ENCODE peak calls at places on chromosome 1, in five cellular contexts. One of them, this sample, is unnamed.

GRCh38 chr1:62022348-62022747 is 172.3 kb upstream of the L1TD1 start:
- DNase-seq in AG08396: no peak
- DNase-seq in NCI-H446 treated with DMSO at 0.1 percent for 48 hours: peak
- DNase-seq in amniotic stem cell: no peak
- DNase-seq in H54: no peak
- DNase-seq in this sample: no peak

GRCh38 chr1:156726549-156727226 is 1.6 kb upstream of the METTL25B start:
- DNase-seq in AG08396: peak
- DNase-seq in NCI-H446 treated with DMSO at 0.1 percent for 48 hours: peak
- DNase-seq in amniotic stem cell: no peak
- DNase-seq in H54: no peak
- DNase-seq in this sample: no peak

GRCh38 chr1:31042656-31043055 is 22.9 kb downstream of the PUM1 start:
- DNase-seq in AG08396: no peak
- DNase-seq in NCI-H446 treated with DMSO at 0.1 percent for 48 hours: no peak
- DNase-seq in amniotic stem cell: no peak
- DNase-seq in H54: no peak
- DNase-seq in this sample: no peak

GRCh38 chr1:99069146-99069545 is 64.5 kb upstream of the PLPPR5 start:
- DNase-seq in AG08396: no peak
- DNase-seq in NCI-H446 treated with DMSO at 0.1 percent for 48 hours: no peak
- DNase-seq in amniotic stem cell: no peak
- DNase-seq in H54: no peak
- DNase-seq in this sample: no peak

GRCh38 chr1:111468717-111469100 is 5.1 kb upstream of the C1orf162 start:
- DNase-seq in AG08396: no peak
- DNase-seq in NCI-H446 treated with DMSO at 0.1 percent for 48 hours: no peak
- DNase-seq in amniotic stem cell: no peak
- DNase-seq in H54: no peak
- DNase-seq in this sample: no peak

GRCh38 chr1:206487970-206488369 is 17.7 kb downstream of the IKBKE start:
- DNase-seq in AG08396: no peak
- DNase-seq in NCI-H446 treated with DMSO at 0.1 percent for 48 hours: no peak
- DNase-seq in amniotic stem cell: no peak
- DNase-seq in H54: no peak
- DNase-seq in this sample: no peak

GRCh38 chr1:26546375-26546774 is 16.8 kb downstream of the RPS6KA1 start:
- DNase-seq in AG08396: no peak
- DNase-seq in NCI-H446 treated with DMSO at 0.1 percent for 48 hours: no peak
- DNase-seq in amniotic stem cell: no peak
- DNase-seq in H54: no peak
- DNase-seq in this sample: no peak

GRCh38 chr1:8349473-8349865 is 31.6 kb downstream of the SLC45A1 start:
- DNase-seq in AG08396: no peak
- DNase-seq in NCI-H446 treated with DMSO at 0.1 percent for 48 hours: no peak
- DNase-seq in amniotic stem cell: no peak
- DNase-seq in H54: no peak
- DNase-seq in this sample: no peak

GRCh38 chr1:149844650-149845255 is 54.6 kb upstream of the BOLA1 start:
- DNase-seq in AG08396: no peak
- DNase-seq in NCI-H446 treated with DMSO at 0.1 percent for 48 hours: no peak
- DNase-seq in amniotic stem cell: no peak
- DNase-seq in H54: no peak
- DNase-seq in this sample: no peak

GRCh38 chr1:40839943-40840335 is 22.2 kb downstream of the CITED4 start:
- DNase-seq in AG08396: no peak
- DNase-seq in NCI-H446 treated with DMSO at 0.1 percent for 48 hours: no peak
- DNase-seq in amniotic stem cell: no peak
- DNase-seq in H54: no peak
- DNase-seq in this sample: no peak

GRCh38 chr1:155137129-155137528 is 1.5 kb downstream of the SLC50A1 start:
- DNase-seq in AG08396: no peak
- DNase-seq in NCI-H446 treated with DMSO at 0.1 percent for 48 hours: no peak
- DNase-seq in amniotic stem cell: no peak
- DNase-seq in H54: no peak
- DNase-seq in this sample: no peak

GRCh38 chr1:33324677-33325417 is 3.9 kb upstream of the A3GALT2 start:
- DNase-seq in AG08396: no peak
- DNase-seq in NCI-H446 treated with DMSO at 0.1 percent for 48 hours: no peak
- DNase-seq in amniotic stem cell: no peak
- DNase-seq in H54: no peak
- DNase-seq in this sample: no peak

This sample was measured in AG04449.